ENCODE peak calls at places on chromosomes 7 and 10, in four cellular contexts. Z is HepG2, M is K562, R is GM12878. O is an unnamed sample.

GRCh38 chr7:3174515-3175318 is 126.3 kb upstream of the SDK1 start:
- DNase-seq in M (no peak), R (no peak), Z (no peak), O (no peak)

GRCh38 chr7:158309844-158310763 is 277.5 kb downstream of the PTPRN2 start:
- DNase-seq in M (no peak), Z (no peak), R (no peak), O (no peak)

GRCh38 chr7:27262121-27262520 is 19.5 kb downstream of the EVX1 start:
- DNase-seq in Z (no peak), R (no peak), M (no peak), O (no peak)

GRCh38 chr10:97673736-97674525 is 13.1 kb downstream of the AVPI1 start:
- DNase-seq in R (no peak), Z (no peak), M (no peak), O (no peak)

GRCh38 chr10:20911626-20912025 is 14.5 kb upstream of the NEBL start:
- DNase-seq in Z (no peak), R (no peak), M (no peak), O (no peak)

GRCh38 chr10:50497758-50498157 is 126.0 kb downstream of the SGMS1 start:
- DNase-seq in R (peak; percentile 83), M (no peak), Z (peak; percentile 21), O (no peak)

GRCh38 chr7:55048221-55048859 is 29.5 kb downstream of the EGFR start:
- DNase-seq in M (no peak), Z (peak; percentile 75), R (no peak), O (no peak)

GRCh38 chr7:32937344-32938174 is 19.7 kb upstream of the FKBP9 start:
- DNase-seq in Z (peak; percentile 40), R (no peak), M (no peak), O (no peak)

GRCh38 chr7:134613623-134614347 is 32.9 kb upstream of the BPGM start:
- DNase-seq in R (no peak), Z (no peak), M (no peak), O (no peak)

GRCh38 chr10:20856484-20856883 is 40.6 kb downstream of the NEBL start:
- DNase-seq in R (no peak), Z (no peak), M (no peak), O (no peak)

GRCh38 chr10:63481815-63482421 is 16.1 kb upstream of the JMJD1C start:
- DNase-seq in Z (no peak), M (no peak), R (no peak), O (no peak)

GRCh38 chr10:78255796-78256638 is 222.4 kb downstream of the RPS24 start:
- DNase-seq in R (no peak), M (peak; percentile 59), Z (peak; percentile 65), O (no peak)

GRCh38 chr10:110762109-110762848 is 109.4 kb upstream of the PDCD4 start:
- DNase-seq in M (no peak), R (no peak), Z (no peak), O (no peak)

GRCh38 chr7:149862156-149862555 is 11.6 kb upstream of the ATP6V0E2 start:
- DNase-seq in Z (no peak), M (no peak), R (no peak), O (no peak)

GRCh38 chr10:72490951-72491350 is 134.9 kb downstream of the MICU1 start:
- DNase-seq in Z (no peak), M (no peak), R (no peak), O (no peak)

GRCh38 chr7:159015081-159015893 is 129.4 kb downstream of the VIPR2 start:
- DNase-seq in R (no peak), Z (no peak), M (peak; percentile 54), O (no peak)

GRCh38 chr7:98165827-98166667 is 45.2 kb upstream of the BHLHA15 start:
- DNase-seq in Z (peak; percentile 33), M (peak; percentile 33), R (no peak), O (peak; percentile 80)

GRCh38 chr7:98168904-98169621 is 42.2 kb upstream of the BHLHA15 start:
- DNase-seq in M (no peak), Z (no peak), R (no peak), O (no peak)

GRCh38 chr7:98167653-98168052 is 43.6 kb upstream of the BHLHA15 start:
- DNase-seq in R (no peak), Z (no peak), M (no peak), O (no peak)

GRCh38 chr7:98166668-98166970 is 44.6 kb upstream of the BHLHA15 start:
- DNase-seq in Z (no peak), M (no peak), R (no peak), O (no peak)

GRCh38 chr7:98168181-98168903 is 42.9 kb upstream of the BHLHA15 start:
- DNase-seq in R (peak; percentile 16), Z (peak; percentile 66), M (peak; percentile 82), O (peak; percentile 72)
- TF ChIP-seq TCF7 in R (no peak), Z (no peak), M (no peak), O (no peak)

GRCh38 chr7:154950992-154951391 is 51.9 kb downstream of the PAXIP1 start:
- DNase-seq in Z (peak; percentile 17), M (no peak), R (no peak), O (no peak)

GRCh38 chr7:154947604-154948003 is 55.3 kb downstream of the PAXIP1 start:
- DNase-seq in Z (no peak), M (no peak), R (no peak), O (no peak)

DNA sequence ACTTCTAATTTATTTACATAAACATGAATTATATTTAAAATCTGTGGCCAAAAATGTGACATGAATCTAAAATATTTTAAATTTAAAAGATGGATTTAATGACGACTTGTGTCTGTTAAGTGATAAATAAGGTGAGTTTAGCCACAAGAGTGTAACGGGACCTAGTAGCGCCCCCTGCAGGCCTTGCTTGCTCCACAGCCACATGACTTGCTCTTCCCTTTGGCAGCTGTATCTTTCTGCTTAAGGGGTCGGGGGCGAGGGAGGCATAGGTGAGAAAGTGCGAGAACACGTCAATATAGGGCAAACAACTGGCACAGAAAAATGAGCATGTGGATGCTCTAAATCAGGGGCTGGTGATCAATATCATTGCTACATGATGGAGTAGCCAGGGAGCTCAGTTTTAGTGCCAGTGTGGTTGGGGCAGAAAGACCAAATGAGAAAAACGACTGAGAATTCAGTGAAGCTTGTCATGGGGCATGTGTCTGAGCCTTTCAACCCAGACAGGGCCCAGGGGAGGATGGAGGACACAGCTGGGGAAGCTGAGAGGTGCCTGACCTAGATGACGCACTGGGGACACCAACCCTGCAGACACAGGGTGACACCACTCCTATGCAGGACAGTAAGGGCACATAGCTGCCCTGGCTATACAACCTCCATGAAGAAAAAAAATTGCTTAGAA is 49.8 kb downstream of the PAXIP1 start:
- DNase-seq in M (peak; percentile 75), Z (peak; percentile 38), R (no peak), O (peak; percentile 86)
- TF ChIP-seq USF2 in M (peak; percentile 26), Z (no peak), R (no peak), O (peak; percentile 19)

GRCh38 chr7:123237-123636 is 69.1 kb upstream of the FAM20C start:
- DNase-seq in Z (no peak), M (no peak), R (no peak), O (no peak)

GRCh38 chr7:120164-120555 is 72.2 kb upstream of the FAM20C start:
- DNase-seq in R (no peak), M (no peak), Z (no peak), O (no peak)

GRCh38 chr7:120591-120991 is 71.8 kb upstream of the FAM20C start:
- DNase-seq in Z (no peak), R (no peak), M (no peak), O (no peak)

GRCh38 chr7:121002-121401 is 71.4 kb upstream of the FAM20C start:
- DNase-seq in Z (no peak), M (no peak), R (no peak), O (no peak)

GRCh38 chr7:121406-121805 is 71.0 kb upstream of the FAM20C start:
- DNase-seq in R (no peak), M (no peak), Z (no peak), O (no peak)
- TF ChIP-seq ETV6 in R (no peak), M (no peak), Z (no peak), O (no peak)

DNA sequence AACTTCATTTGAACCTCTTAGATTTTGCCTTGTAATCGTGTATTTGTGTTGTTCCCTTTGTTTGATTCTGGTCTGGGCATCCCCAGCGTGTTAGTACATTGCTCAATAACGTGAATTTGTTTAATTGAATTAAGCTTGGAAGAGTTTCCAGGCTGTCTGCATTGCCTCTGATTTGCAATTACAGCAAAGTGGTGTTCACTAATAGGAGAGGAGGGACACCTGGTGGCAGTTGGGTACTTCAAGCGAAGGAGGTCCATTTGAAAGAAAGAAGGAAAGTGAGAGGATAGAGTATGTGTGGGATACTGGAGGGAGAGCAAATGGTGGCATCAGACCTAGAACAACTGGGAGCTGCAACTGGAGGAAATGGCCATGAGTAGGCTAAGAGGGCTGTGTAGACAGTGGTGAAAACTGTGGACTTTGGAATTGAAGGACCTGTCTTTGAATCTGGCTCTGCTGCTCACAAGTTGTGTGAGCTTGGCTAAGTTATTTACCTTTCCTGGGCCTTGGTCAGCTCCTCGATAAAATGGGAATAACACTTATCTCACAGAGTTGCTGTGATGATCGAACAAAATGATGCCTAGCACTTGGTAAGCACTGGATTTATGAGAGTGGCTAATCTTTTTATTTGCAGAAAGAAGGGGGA is 15.2 kb downstream of the LSMEM1 start:
- DNase-seq in R (no peak), M (no peak), Z (peak; percentile 48), O (peak; percentile 47)
- TF ChIP-seq TCF7 in R (no peak), M (no peak), Z (no peak), O (no peak)

GRCh38 chr10:91745086-91745831 is 53.0 kb upstream of the TNKS2 start:
- DNase-seq in Z (peak; percentile 50), R (no peak), M (no peak), O (peak; percentile 68)
- TF ChIP-seq USF2 in Z (no peak), R (no peak), M (no peak), O (peak; percentile 13)

GRCh38 chr7:44147026-44147881 is 6.1 kb upstream of the MYL7 start:
- DNase-seq in R (no peak), Z (no peak), M (peak; percentile 81), O (peak; percentile 25)

GRCh38 chr7:44144968-44145418 is 3.9 kb upstream of the MYL7 start:
- DNase-seq in M (no peak), R (no peak), Z (no peak), O (no peak)

GRCh38 chr7:44144426-44144967 is 3.4 kb upstream of the MYL7 start:
- DNase-seq in Z (no peak), M (no peak), R (no peak), O (peak; percentile 10)

GRCh38 chr7:44145969-44146897 is 5.1 kb upstream of the MYL7 start:
- DNase-seq in M (peak; percentile 100), R (no peak), Z (no peak), O (peak; percentile 95)

DNA sequence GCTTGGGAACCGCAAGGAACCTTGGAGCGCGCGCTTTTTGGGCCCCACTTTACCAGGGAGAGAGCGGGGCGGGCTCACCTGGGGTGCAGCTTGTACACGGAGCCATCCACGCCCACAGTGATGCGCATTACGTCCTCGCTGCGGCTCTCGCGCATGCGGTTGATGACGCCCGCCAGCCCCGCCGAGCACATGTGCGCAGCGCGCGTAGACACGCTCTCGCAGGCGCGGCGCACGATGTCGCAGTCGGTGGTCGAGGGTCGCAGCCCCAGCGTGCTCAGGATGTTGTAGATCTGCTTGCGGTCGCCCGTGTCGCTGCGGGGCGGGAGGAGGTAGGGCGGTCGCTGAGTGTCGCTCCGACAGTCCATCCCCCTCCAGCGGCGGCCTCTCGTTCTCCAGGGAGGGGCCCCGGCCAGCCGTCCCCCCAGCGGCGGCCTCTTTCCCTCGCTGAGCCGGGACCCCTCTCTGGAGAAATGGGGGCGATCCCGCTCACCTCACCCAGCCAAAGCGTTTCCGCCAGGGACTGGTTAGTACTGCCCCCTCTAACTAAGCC is 4.4 kb upstream of the MYL7 start:
- DNase-seq in Z (no peak), R (no peak), M (peak; percentile 22), O (peak; percentile 65)
- TF ChIP-seq ETV6 in Z (no peak), R (no peak), M (no peak), O (peak; percentile 99)

O was measured in WTC11.